ENCODE peak calls at places on chromosomes 5 and 9, in nine cellular contexts. S is tibial nerve, G is ascending aorta, O is IMR-90, X is WERI-Rb-1, E is transverse colon, N is heart left ventricle, D is endodermal cell, I is adrenal gland. H is an unnamed sample.
A peak's percentile ranks its signal among the peaks of the same experiment; 100 is the strongest.

GRCh38 chr5:145246961-145247744 is 588.0 kb downstream of the PRELID2 start:
- DNase-seq in S (no peak), N (no peak), I (no peak), E (no peak), D (no peak), X (no peak), G (no peak), O (peak; percentile 39), H (no peak)

GRCh38 chr5:159210306-159210722 is 961 bp upstream of the RNF145 start:
- DNase-seq in O (no peak), D (no peak), N (no peak), I (no peak), S (no peak), X (no peak), E (peak; percentile 12), G (no peak), H (no peak)

GRCh38 chr5:29949301-29949872 is 1244.1 kb upstream of the CDH6 start:
- DNase-seq in X (no peak), N (no peak), D (no peak), G (no peak), E (no peak), I (no peak), O (no peak), S (no peak), H (no peak)

GRCh38 chr5:87408219-87408618 is 4.5 kb downstream of the CCNH start:
- DNase-seq in G (no peak), I (no peak), N (no peak), X (no peak), D (no peak), E (no peak), S (no peak), O (no peak), H (no peak)

GRCh38 chr5:54882841-54883240 is 102.6 kb downstream of the ESM1 start:
- DNase-seq in I (no peak), E (no peak), N (no peak), X (no peak), G (no peak), S (no peak), O (no peak), D (no peak), H (no peak)

GRCh38 chr9:98284754-98285153 is 29.3 kb upstream of the TBC1D2 start:
- DNase-seq in D (peak; percentile 48), E (no peak), I (no peak), N (no peak), S (no peak), O (no peak), G (no peak), X (no peak), H (no peak)

GRCh38 chr5:37552770-37553719 is 173.9 kb downstream of the WDR70 start:
- DNase-seq in N (no peak), D (no peak), G (no peak), X (no peak), S (no peak), E (no peak), O (peak; percentile 90), I (no peak), H (no peak)

GRCh38 chr9:126688617-126689016 is 74.9 kb downstream of the LMX1B start:
- DNase-seq in E (no peak), N (no peak), O (no peak), D (peak; percentile 79), X (no peak), I (no peak), S (no peak), G (no peak), H (no peak)

GRCh38 chr9:90858505-90858904 is 56.9 kb downstream of the SYK start:
- DNase-seq in N (no peak), X (no peak), D (no peak), I (no peak), G (no peak), S (no peak), E (no peak), O (no peak), H (no peak)

GRCh38 chr5:172837640-172838039 is 3.6 kb downstream of the ERGIC1 start:
- DNase-seq in N (no peak), D (no peak), X (no peak), O (no peak), G (no peak), E (peak; percentile 94), I (peak; percentile 85), S (no peak), H (no peak)

GRCh38 chr9:13481274-13481673 is 201.8 kb upstream of the MPDZ start:
- DNase-seq in O (no peak), G (no peak), E (no peak), D (no peak), N (no peak), S (no peak), I (no peak), X (no peak), H (no peak)

GRCh38 chr9:86413966-86414880 is 60.0 kb upstream of the TUT7 start:
- DNase-seq in N (no peak), O (peak; percentile 50), S (no peak), D (no peak), I (no peak), X (no peak), G (no peak), E (no peak), H (no peak)

GRCh38 chr9:3087697-3088096 is 243.8 kb upstream of the PUM3 start:
- DNase-seq in I (no peak), O (no peak), X (no peak), E (no peak), N (no peak), S (no peak), G (no peak), D (no peak), H (no peak)

GRCh38 chr9:137973829-137974416 is 96.3 kb downstream of the CACNA1B start:
- DNase-seq in E (no peak), S (no peak), X (no peak), D (peak; percentile 26), I (no peak), O (no peak), N (no peak), G (no peak), H (peak; percentile 43)
- H3K9me3 ChIP-seq in E (no peaks in the 10 kb centered on the region), S (no peaks in the 10 kb centered on the region), X (no peaks in the 10 kb centered on the region), D (peaks cover 8% of the 10 kb centered on the region), I (no peaks in the 10 kb centered on the region), O (peaks cover 64% of the 10 kb centered on the region), N (no peaks in the 10 kb centered on the region), G (no peaks in the 10 kb centered on the region), H (no peaks in the 10 kb centered on the region)

GRCh38 chr5:129803403-129803802 is 55.5 kb downstream of the MINAR2 start:
- DNase-seq in X (no peak), S (no peak), E (no peak), D (no peak), O (no peak), N (no peak), G (no peak), I (no peak), H (no peak)

GRCh38 chr5:129807162-129807814 is 59.4 kb downstream of the MINAR2 start:
- DNase-seq in X (no peak), E (no peak), S (no peak), N (no peak), I (no peak), D (no peak), O (no peak), G (no peak), H (no peak)

DNA sequence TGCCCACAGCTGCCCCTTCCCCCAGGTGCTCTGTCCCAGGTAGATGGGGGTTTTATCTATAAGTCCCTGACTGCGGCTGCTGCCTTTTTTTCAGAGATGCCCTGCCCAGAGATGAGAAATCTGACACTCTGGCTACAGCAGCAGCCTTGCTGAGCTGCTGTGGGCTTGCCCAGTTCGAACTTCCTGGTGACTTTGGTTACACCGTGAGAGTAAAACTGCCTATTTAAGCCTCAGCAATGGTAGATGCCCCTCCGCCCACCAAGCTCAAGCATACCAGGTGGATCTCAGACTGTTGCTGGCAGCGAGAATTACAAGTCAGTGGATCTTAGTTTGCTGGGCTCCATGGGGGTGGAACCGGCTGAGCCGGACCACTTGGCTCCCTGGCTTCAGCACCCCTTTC is 56.8 kb downstream of the MINAR2 start:
- DNase-seq in S (no peak), N (no peak), O (no peak), E (no peak), I (no peak), G (no peak), D (peak; percentile 60), X (no peak), H (no peak)
- TF ChIP-seq CTCF in S (no peak), N (no peak), O (no peak), E (no peak), I (no peak), G (no peak), D (no peak), X (no peak), H (no peak)

DNA sequence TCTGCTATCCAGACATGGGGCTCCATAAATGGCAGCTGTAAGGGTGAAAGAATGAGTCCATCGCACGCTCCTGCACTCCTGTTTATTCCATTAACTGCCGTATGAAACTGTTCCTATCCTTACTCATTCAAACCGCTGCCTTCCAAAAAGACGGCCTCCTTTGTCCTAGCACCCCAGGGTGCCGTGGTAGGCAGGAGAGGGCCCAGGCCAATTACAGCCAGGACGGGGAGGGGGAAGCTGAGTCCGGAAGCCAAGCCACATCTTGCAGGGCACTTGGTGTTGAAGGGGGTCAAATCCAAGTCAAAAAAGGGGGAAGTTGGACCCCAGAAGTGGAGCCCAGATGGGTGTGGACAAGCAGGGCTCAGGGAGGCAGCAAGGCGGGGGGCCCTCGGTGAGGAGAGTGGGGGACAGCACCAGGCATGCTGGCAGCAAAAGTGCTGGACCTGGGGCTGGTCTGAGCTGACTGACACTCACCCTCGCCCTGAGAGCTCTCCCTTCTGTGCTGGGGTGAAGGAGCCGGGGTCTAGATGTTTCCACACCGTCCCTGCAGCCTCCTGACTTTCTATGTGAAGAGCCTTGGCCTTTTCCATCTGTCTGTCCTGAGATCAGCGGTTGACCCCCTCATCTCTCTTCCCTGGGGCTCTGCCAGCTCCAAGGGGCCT is 63.3 kb downstream of the COL23A1 start:
- DNase-seq in I (no peak), S (no peak), E (no peak), D (peak; percentile 67), G (no peak), X (no peak), N (no peak), O (no peak), H (no peak)
- H3K9me3 ChIP-seq in I (no peaks in the 10 kb centered on the region), S (no peaks in the 10 kb centered on the region), E (no peaks in the 10 kb centered on the region), D (no peaks in the 10 kb centered on the region), G (no peaks in the 10 kb centered on the region), X (no peaks in the 10 kb centered on the region), N (no peaks in the 10 kb centered on the region), O (peaks cover 47% of the 10 kb centered on the region), H (no peaks in the 10 kb centered on the region)

GRCh38 chr5:105817416-105817815 is 1853.3 kb downstream of the EFNA5 start:
- DNase-seq in E (no peak), N (no peak), I (no peak), S (no peak), G (no peak), D (no peak), X (no peak), O (no peak), H (no peak)

GRCh38 chr5:105812356-105812755 is 1858.4 kb downstream of the EFNA5 start:
- DNase-seq in E (no peak), S (no peak), G (no peak), I (no peak), O (peak; percentile 62), X (no peak), D (no peak), N (no peak), H (no peak)

GRCh38 chr5:105821800-105822199 is 1848.9 kb downstream of the EFNA5 start:
- DNase-seq in S (no peak), D (no peak), G (no peak), O (no peak), I (no peak), X (no peak), N (no peak), E (no peak), H (no peak)

DNA sequence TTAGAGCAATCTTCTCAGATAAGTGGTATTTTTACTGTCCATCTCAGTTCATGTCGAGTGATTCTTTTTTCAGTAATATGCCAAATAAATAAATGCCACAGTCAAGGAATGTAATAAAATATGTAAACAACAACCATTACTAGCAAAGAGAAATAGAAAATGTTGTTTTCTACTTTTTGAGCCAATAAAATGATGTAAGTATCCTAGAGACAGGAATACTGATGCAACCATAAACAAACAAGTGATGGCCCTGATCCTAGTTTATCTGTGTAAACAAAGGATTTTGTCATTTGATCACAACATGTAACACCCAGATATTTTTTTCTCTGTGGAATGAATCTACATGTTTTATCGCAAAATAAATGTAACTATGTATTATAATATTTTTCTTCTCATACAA is 1852.8 kb downstream of the EFNA5 start:
- DNase-seq in N (no peak), S (no peak), O (no peak), D (no peak), E (no peak), X (no peak), I (no peak), G (no peak), H (no peak)
- TF ChIP-seq CTCF in N (no peak), S (no peak), O (no peak), D (no peak), E (no peak), X (no peak), I (no peak), G (no peak), H (no peak)

H was measured in tibial artery.